ENCODE peak calls at places on chromosomes 11 and 22, in nine cellular contexts. A is HTR-8/SVneo; B is anterior cingulate cortex; N is T-cell; R is psoas muscle; C is stimulated activated CD4-positive, alpha-beta T cell treated with anti-CD3 and anti-CD28 coated beads, Interleukin-2, amount 100 ng/mL, for 48 hours; G is stromal cell of bone marrow; L is activated gamma-delta T cell treated with Interleukin-2 at 50 U/mL for 16 hours; H is cerebellum. T is an unnamed sample.

GRCh38 chr11:68386331-68386978 is 74.1 kb downstream of the LRP5 start:
- DNase-seq in A (no peak), B (no peak), N (no peak), R (no peak), C (no peak), G (no peak), L (no peak), H (no peak), T (no peak)

GRCh38 chr11:83736689-83737088 is 450.5 kb upstream of the CCDC90B start:
- DNase-seq in A (no peak), B (no peak), N (no peak), R (no peak), C (no peak), G (no peak), L (no peak), H (peak), T (no peak)

GRCh38 chr22:19515654-19516377 is 8.4 kb downstream of the CLDN5 start:
- DNase-seq in A (no peak), B (no peak), N (no peak), R (no peak), C (no peak), G (no peak), L (no peak), H (no peak), T (no peak)

GRCh38 chr11:110665689-110666465 is 46.4 kb downstream of the ARHGAP20 start:
- DNase-seq in A (no peak), B (no peak), N (no peak), R (no peak), C (no peak), G (no peak), L (no peak), H (no peak), T (no peak)

GRCh38 chr11:2673871-2674471 is 25.8 kb downstream of the KCNQ1OT1 start:
- DNase-seq in A (no peak), B (no peak), N (no peak), R (no peak), C (no peak), G (no peak), L (no peak), H (no peak), T (peak)

GRCh38 chr11:64324692-64325469 is 7.0 kb downstream of the PRDX5 start:
- DNase-seq in A (no peak), B (no peak), N (no peak), R (no peak), C (no peak), G (no peak), L (no peak), H (no peak), T (no peak)

GRCh38 chr11:11845551-11845950 is 3.8 kb downstream of the USP47 start:
- DNase-seq in A (no peak), B (no peak), N (no peak), R (no peak), C (no peak), G (no peak), L (no peak), H (no peak), T (no peak)

GRCh38 chr11:70297341-70297740 is 26.9 kb downstream of the PPFIA1 start:
- DNase-seq in A (no peak), B (no peak), N (no peak), R (no peak), C (no peak), G (no peak), L (no peak), H (no peak), T (no peak)

GRCh38 chr22:30017375-30017774 is 62.9 kb upstream of the HORMAD2 start:
- DNase-seq in A (no peak), B (no peak), N (no peak), R (no peak), C (no peak), G (no peak), L (no peak), H (no peak), T (no peak)

GRCh38 chr11:65851083-65851579 is 6.8 kb downstream of the CFL1 start:
- DNase-seq in A (no peak), B (no peak), N (no peak), R (no peak), C (no peak), G (no peak), L (no peak), H (no peak), T (no peak)

GRCh38 chr11:127000291-127000968 is at the start of gene KIRREL3:
- DNase-seq in A (peak), B (peak), N (no peak), R (no peak), C (no peak), G (no peak), L (no peak), H (peak), T (no peak)

GRCh38 chr11:65532388-65533064 is 7.6 kb downstream of the SCYL1 start:
- DNase-seq in A (no peak), B (no peak), N (no peak), R (no peak), C (no peak), G (no peak), L (no peak), H (no peak), T (no peak)